ENCODE peak calls at places on chromosomes 6 and 20, in nine cellular contexts. A is A549; U is fibroblast of the aortic adventitia; X is DMS79; T is MV-4-11; R is activated naive CD4-positive, alpha-beta T cell; D is NCI-H69; J is lower lobe of right lung; M is SHP77 treated with DMSO at 0.1 percent for 48 hours. Y is an unnamed sample.

GRCh38 chr6:113645576-113645970 is 211.6 kb upstream of the MARCKS start:
- DNase-seq in D (no peak), J (no peak), R (no peak), T (no peak), U (peak; percentile 92), A (no peak), X (no peak), M (no peak), Y (no peak)

GRCh38 chr6:62043079-62043478 is 242.9 kb downstream of the KHDRBS2 start:
- DNase-seq in X (no peak), U (no peak), A (no peak), T (no peak), J (no peak), M (no peak), R (no peak), D (no peak), Y (no peak)

GRCh38 chr6:157647261-157647915 is 175.7 kb upstream of the SNX9 start:
- DNase-seq in A (no peak), U (no peak), J (no peak), M (no peak), R (no peak), X (no peak), D (peak; percentile 40), T (peak; percentile 92), Y (no peak)

GRCh38 chr6:170522565-170523183 is 30.4 kb downstream of the PSMB1 start:
- DNase-seq in T (no peak), M (no peak), U (peak; percentile 4), X (peak; percentile 19), D (peak; percentile 73), A (no peak), J (no peak), R (no peak), Y (no peak)

GRCh38 chr6:77290798-77291197 is 172.5 kb downstream of the HTR1B start:
- DNase-seq in A (no peak), D (no peak), J (no peak), X (no peak), M (no peak), T (no peak), U (no peak), R (no peak), Y (no peak)

GRCh38 chr6:24547243-24547642 is 52.5 kb downstream of the ALDH5A1 start:
- DNase-seq in A (no peak), J (no peak), R (peak; percentile 5), T (no peak), X (no peak), U (no peak), D (peak; percentile 68), M (no peak), Y (no peak)

GRCh38 chr20:50193169-50193850 is 2.7 kb downstream of the CEBPB start:
- DNase-seq in D (peak; percentile 11), A (no peak), T (no peak), U (peak; percentile 67), R (no peak), X (no peak), M (no peak), J (no peak), Y (no peak)

GRCh38 chr6:118764766-118765165 is 113.4 kb upstream of the CEP85L start:
- DNase-seq in R (no peak), D (no peak), T (peak; percentile 36), U (no peak), X (no peak), J (no peak), M (no peak), A (no peak), Y (no peak)

GRCh38 chr6:52728394-52728793 is 34.9 kb downstream of the GSTA2 start:
- DNase-seq in M (no peak), A (no peak), R (no peak), J (no peak), T (no peak), U (peak; percentile 46), X (no peak), D (no peak), Y (no peak)

GRCh38 chr6:104771258-104771832 is 88.4 kb downstream of the HACE1 start:
- DNase-seq in M (peak; percentile 4), T (peak; percentile 29), U (peak; percentile 50), R (no peak), D (peak; percentile 43), J (no peak), X (no peak), A (peak; percentile 6), Y (no peak)

GRCh38 chr6:90146914-90147668 is 149.6 kb downstream of the BACH2 start:
- DNase-seq in R (no peak), T (peak; percentile 90), X (no peak), D (no peak), J (no peak), A (no peak), M (no peak), U (no peak), Y (no peak)

GRCh38 chr6:97205936-97206335 is 77.1 kb downstream of the MMS22L start:
- DNase-seq in T (no peak), U (no peak), M (no peak), A (no peak), J (no peak), D (peak; percentile 7), X (no peak), R (no peak), Y (no peak)